ENCODE peak calls at places on chromosomes 7 and 10, in six cellular contexts. A is D341Med; G is GM19239; H is HS-27A; B is posterior cingulate gyrus; E is central memory CD4-positive, alpha-beta T cell. Y is an unnamed sample.

GRCh38 chr10:127907411-127908105 is 655 bp downstream of the PTPRE start:
- DNase-seq in H (no peak), E (no peak), B (peak; percentile 26), G (no peak), A (no peak), Y (peak; percentile 22)

GRCh38 chr7:92255308-92255707 is 9.5 kb downstream of the ANKIB1 start:
- DNase-seq in E (no peak), A (no peak), B (no peak), H (peak; percentile 20), G (no peak), Y (no peak)

GRCh38 chr7:140643416-140643815 is 2.8 kb upstream of the DENND2A start:
- DNase-seq in A (no peak), B (no peak), G (no peak), H (no peak), E (no peak), Y (no peak)

GRCh38 chr10:116663342-116663741 is 42.6 kb downstream of the PNLIPRP2 start:
- DNase-seq in A (no peak), H (no peak), B (no peak), G (no peak), E (no peak), Y (no peak)

GRCh38 chr7:120053390-120053961 is 219.5 kb upstream of the KCND2 start:
- DNase-seq in E (no peak), H (no peak), G (no peak), B (no peak), A (no peak), Y (no peak)

GRCh38 chr10:4008676-4009382 is 223.8 kb upstream of the KLF6 start:
- DNase-seq in E (no peak), A (no peak), B (no peak), H (no peak), G (no peak), Y (no peak)

GRCh38 chr7:3520206-3520605 is 219.2 kb downstream of the SDK1 start:
- DNase-seq in H (no peak), G (no peak), E (no peak), B (no peak), A (no peak), Y (no peak)

GRCh38 chr7:142063551-142064442 is 47.7 kb upstream of the MGAM2 start:
- DNase-seq in G (no peak), H (no peak), B (no peak), E (no peak), A (no peak), Y (no peak)

GRCh38 chr10:122078965-122079401 is 90.0 kb downstream of the TACC2 start:
- DNase-seq in B (no peak), E (no peak), A (no peak), H (no peak), G (no peak), Y (no peak)

GRCh38 chr7:103025341-103025740 is 49.3 kb downstream of the FBXL13 start:
- DNase-seq in H (no peak), G (no peak), E (no peak), B (no peak), A (no peak), Y (no peak)

GRCh38 chr10:485776-486572 is 203.5 kb downstream of the DIP2C start:
- DNase-seq in H (no peak), E (no peak), G (no peak), B (no peak), A (no peak), Y (no peak)

GRCh38 chr7:36155811-36156361 is 2.8 kb downstream of the EEPD1 start:
- DNase-seq in H (no peak), A (no peak), B (peak; percentile 29), E (no peak), G (no peak), Y (no peak)

GRCh38 chr7:19663816-19664531 is 44.9 kb downstream of the POLR1F start:
- DNase-seq in B (no peak), E (no peak), G (peak; percentile 9), H (no peak), A (no peak), Y (no peak)

GRCh38 chr10:121710207-121710606 is 112.0 kb upstream of the FGFR2 start:
- DNase-seq in G (no peak), H (no peak), B (no peak), E (no peak), A (no peak), Y (no peak)

GRCh38 chr10:11918384-11918783 is 95.2 kb downstream of the PROSER2 start:
- DNase-seq in H (no peak), G (no peak), A (no peak), B (no peak), E (no peak), Y (no peak)

GRCh38 chr10:67936416-67936815 is 52.0 kb downstream of the SIRT1 start:
- DNase-seq in B (no peak), A (no peak), H (no peak), G (no peak), E (no peak), Y (no peak)

GRCh38 chr7:36623247-36623646 is 101.0 kb downstream of the AOAH start:
- DNase-seq in H (no peak), E (no peak), A (no peak), B (no peak), G (no peak), Y (no peak)

GRCh38 chr7:137296551-137296950 is 47.0 kb downstream of the PTN start:
- DNase-seq in G (no peak), B (no peak), A (no peak), E (no peak), H (no peak), Y (no peak)

GRCh38 chr7:129188372-129188891 is at the start of gene SMO:
- DNase-seq in H (no peak), E (no peak), A (peak; percentile 66), G (no peak), B (peak; percentile 34), Y (peak; percentile 19)

GRCh38 chr10:124916098-124916584 is 25.8 kb upstream of the ZRANB1 start:
- DNase-seq in E (no peak), G (no peak), A (no peak), B (no peak), H (no peak), Y (no peak)

GRCh38 chr10:102813734-102814455 is 23.3 kb downstream of the CYP17A1 start:
- DNase-seq in G (no peak), A (no peak), H (no peak), B (no peak), E (no peak), Y (no peak)